ENCODE peak calls at places on chromosomes 3 and 15, in six cellular contexts. M is IMR-90, C is caudate nucleus, N is hepatocyte, U is suprapubic skin, Q is A549. A is an unnamed sample.

GRCh38 chr3:81684739-81685395 is 76.6 kb downstream of the GBE1 start:
- DNase-seq in N (peak), Q (peak), U (no peak), M (peak), C (no peak), A (peak)

GRCh38 chr3:11555211-11555782 is 88.4 kb downstream of the VGLL4 start:
- DNase-seq in Q (no peak), N (no peak), C (no peak), U (peak), M (no peak), A (no peak)

GRCh38 chr3:59559721-59560514 is 510.1 kb upstream of the CFAP20DC start:
- DNase-seq in M (peak), U (no peak), C (no peak), Q (peak), N (peak), A (peak)

GRCh38 chr3:123658118-123658859 is 73.4 kb upstream of the HACD2 start:
- DNase-seq in Q (no peak), N (no peak), C (peak), U (no peak), M (peak), A (peak)

GRCh38 chr3:185825639-185826481 is 1.0 kb upstream of the IGF2BP2 start:
- DNase-seq in C (no peak), N (peak), M (peak), Q (peak), U (peak), A (peak)

GRCh38 chr3:62589078-62589477 is 215.7 kb upstream of the FEZF2 start:
- DNase-seq in U (no peak), N (no peak), Q (no peak), M (no peak), C (no peak), A (no peak)

GRCh38 chr15:28123408-28124023 is 24.4 kb upstream of the OCA2 start:
- DNase-seq in U (no peak), N (peak), M (peak), Q (peak), C (peak), A (peak)

GRCh38 chr15:98952381-98952803 is 55.2 kb downstream of the PGPEP1L start:
- DNase-seq in C (no peak), N (no peak), M (peak), Q (no peak), U (peak), A (peak)

GRCh38 chr3:44442591-44443309 is 34.7 kb downstream of the ZNF445 start:
- DNase-seq in Q (no peak), M (no peak), U (no peak), N (no peak), C (no peak), A (no peak)

GRCh38 chr3:178392553-178392952 is 143.7 kb upstream of the KCNMB2 start:
- DNase-seq in Q (no peak), N (no peak), C (no peak), U (no peak), M (peak), A (peak)

GRCh38 chr15:88748651-88749050 is 54.6 kb upstream of the ACAN start:
- DNase-seq in Q (no peak), N (no peak), U (no peak), M (no peak), C (no peak), A (no peak)

GRCh38 chr15:33489335-33489734 is 178.6 kb downstream of the RYR3 start:
- DNase-seq in M (no peak), N (no peak), U (no peak), C (no peak), Q (no peak), A (no peak)

GRCh38 chr15:49083471-49084284 is 37.4 kb upstream of the SECISBP2L start:
- DNase-seq in N (no peak), M (peak), Q (no peak), U (no peak), C (no peak), A (peak)

GRCh38 chr15:70257573-70258220 is 160.0 kb upstream of the TLE3 start:
- DNase-seq in U (no peak), Q (no peak), C (no peak), N (no peak), M (no peak), A (no peak)

GRCh38 chr15:62125763-62126162 is 39.3 kb downstream of the C2CD4B start:
- DNase-seq in N (peak), U (no peak), C (no peak), Q (peak), M (peak), A (peak)

GRCh38 chr3:4814302-4814903 is 164.8 kb upstream of the BHLHE40 start:
- DNase-seq in Q (no peak), U (no peak), M (no peak), N (no peak), C (peak), A (no peak)

GRCh38 chr3:195566797-195567196 is 16.9 kb downstream of the APOD start:
- DNase-seq in M (no peak), Q (no peak), N (no peak), C (no peak), U (no peak), A (no peak)

GRCh38 chr3:42846682-42847522 is 28.8 kb downstream of the CYP8B1 start:
- DNase-seq in Q (no peak), M (no peak), U (no peak), C (no peak), N (no peak), A (no peak)

GRCh38 chr15:84961114-84961452 is 20.6 kb upstream of the PDE8A start:
- DNase-seq in M (peak), C (no peak), N (peak), U (no peak), Q (no peak), A (peak)

GRCh38 chr15:73851679-73852078 is 21.7 kb upstream of the TBC1D21 start:
- DNase-seq in U (peak), M (peak), Q (peak), C (no peak), N (peak), A (peak)

GRCh38 chr3:166788936-166789335 is 591.2 kb downstream of the ZBBX start:
- DNase-seq in N (no peak), M (no peak), Q (no peak), C (no peak), U (no peak), A (no peak)

GRCh38 chr3:98733055-98733777 is 29.9 kb upstream of the ST3GAL6 start:
- DNase-seq in C (no peak), U (peak), Q (no peak), N (peak), M (no peak), A (peak)

GRCh38 chr3:141410861-141411771 is 42.8 kb downstream of the ZBTB38 start:
- DNase-seq in C (no peak), N (no peak), U (no peak), Q (peak), M (peak), A (peak)
- H3K27ac ChIP-seq in C (peak), N (peak), U (peak), Q (peak), M (peak), A (peak)

GRCh38 chr15:90266485-90266884 is 1.0 kb downstream of the NGRN start:
- DNase-seq in M (peak), N (no peak), U (no peak), Q (no peak), C (no peak), A (peak)

GRCh38 chr15:90266061-90266431 is 574 bp downstream of the NGRN start:
- DNase-seq in N (no peak), Q (peak), U (no peak), C (peak), M (peak), A (peak)

GRCh38 chr15:90268415-90268814 is 2.9 kb downstream of the NGRN start:
- DNase-seq in M (no peak), C (no peak), N (no peak), Q (no peak), U (no peak), A (no peak)

GRCh38 chr15:90271459-90272166 is 6.1 kb downstream of the NGRN start:
- DNase-seq in M (no peak), N (no peak), Q (no peak), C (no peak), U (peak), A (no peak)

GRCh38 chr15:90270502-90271150 is 5.2 kb downstream of the NGRN start:
- DNase-seq in N (no peak), M (no peak), C (no peak), Q (no peak), U (peak), A (no peak)
- H3K27ac ChIP-seq in N (no peak), M (no peak), C (no peak), Q (no peak), U (no peak), A (no peak)

DNA sequence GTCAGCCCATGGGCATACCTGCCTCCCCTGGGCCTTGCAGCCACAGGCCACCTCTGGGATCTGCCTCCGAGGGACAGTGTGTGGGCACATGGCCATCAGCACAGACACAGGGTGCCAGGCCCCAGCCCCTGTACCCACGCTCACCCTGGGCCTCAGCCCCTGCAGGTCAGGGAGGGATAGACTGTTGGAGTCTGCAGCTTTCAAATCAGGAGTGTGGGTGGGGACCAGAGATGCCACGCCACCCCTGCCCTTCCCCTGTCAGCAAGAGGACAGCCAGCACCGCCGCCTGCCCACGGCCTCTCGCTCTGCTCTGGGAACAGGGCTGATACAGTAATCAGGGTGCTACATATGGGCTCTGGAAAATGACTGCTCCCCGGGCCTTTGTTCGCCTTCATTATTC is 72.7 kb downstream of the DNAJB8 start:
- DNase-seq in U (no peak), Q (no peak), M (no peak), C (no peak), N (no peak), A (no peak)
- H3K27ac ChIP-seq in U (no peak), Q (no peak), M (no peak), C (no peak), N (no peak), A (no peak)

GRCh38 chr3:153045150-153045549 is 116.9 kb upstream of the RAP2B start:
- DNase-seq in C (no peak), M (no peak), Q (no peak), N (no peak), U (no peak), A (no peak)

GRCh38 chr3:153042088-153042487 is 119.9 kb upstream of the RAP2B start:
- DNase-seq in Q (no peak), M (no peak), N (no peak), C (no peak), U (no peak), A (no peak)

GRCh38 chr3:153038779-153039178 is 123.2 kb upstream of the RAP2B start:
- DNase-seq in C (no peak), U (no peak), N (peak), Q (peak), M (no peak), A (no peak)

GRCh38 chr3:153038367-153038766 is 123.7 kb upstream of the RAP2B start:
- DNase-seq in M (no peak), N (no peak), U (no peak), Q (no peak), C (no peak), A (no peak)

GRCh38 chr3:153043729-153044314 is 118.2 kb upstream of the RAP2B start:
- DNase-seq in U (no peak), C (no peak), M (peak), Q (no peak), N (no peak), A (peak)
- H3K27ac ChIP-seq in U (no peak), C (no peak), M (no peak), Q (peak), N (no peak), A (no peak)

DNA sequence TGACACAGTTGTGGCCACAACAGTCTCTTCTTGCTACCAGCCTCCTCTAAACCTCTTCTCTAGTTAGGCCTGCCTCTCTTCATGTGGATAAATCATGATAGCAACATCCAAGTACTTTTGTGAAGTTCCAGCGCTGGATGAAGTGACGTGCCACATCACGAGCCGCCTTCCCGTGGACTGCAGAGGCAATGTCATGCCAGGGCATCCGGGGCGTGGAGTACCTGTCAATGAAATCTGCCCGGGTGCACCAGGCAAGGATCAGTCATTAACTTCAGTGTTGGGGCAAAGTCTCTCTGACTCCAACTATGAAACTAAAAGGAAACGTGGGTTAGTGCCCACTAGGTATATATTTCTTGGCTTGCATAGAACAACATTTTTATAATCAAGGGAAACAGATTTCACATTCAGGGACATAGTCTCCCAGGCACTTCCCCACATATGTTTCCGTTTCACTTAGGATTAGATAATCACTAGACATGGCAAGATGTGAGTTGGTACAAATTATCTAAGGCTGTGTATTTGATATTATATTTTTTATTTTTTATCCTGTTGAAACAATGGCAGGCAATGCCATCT is 133.6 kb downstream of the PLD1 start:
- DNase-seq in Q (no peak), M (no peak), C (no peak), U (no peak), N (peak), A (no peak)
- H3K27ac ChIP-seq in Q (no peak), M (no peak), C (no peak), U (no peak), N (no peak), A (no peak)

GRCh38 chr3:53144446-53144845 is 14.2 kb upstream of the RFT1 start:
- DNase-seq in Q (no peak), N (no peak), U (no peak), M (no peak), C (no peak), A (no peak)
- H3K27ac ChIP-seq in Q (no peak), N (no peak), U (no peak), M (no peak), C (no peak), A (no peak)

DNA sequence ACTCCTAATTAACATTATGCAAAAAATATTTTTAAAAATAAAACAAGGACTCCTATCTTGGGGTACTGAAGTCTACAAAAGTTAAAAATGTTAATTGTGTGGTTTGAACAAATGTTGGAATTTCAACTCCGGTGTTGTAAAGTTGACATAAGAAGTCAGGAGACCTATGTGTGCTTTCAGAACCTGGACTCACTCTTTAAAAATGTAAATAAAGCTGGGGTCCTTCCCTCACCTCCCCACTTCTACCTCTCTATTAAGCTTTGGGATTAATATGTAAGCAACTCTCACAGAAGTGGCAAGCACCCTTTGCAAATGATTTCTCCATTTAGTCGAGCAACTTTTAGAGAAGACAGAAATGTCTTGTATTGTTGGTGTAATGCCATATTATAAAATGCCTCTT is 11.9 kb downstream of the MEIS2 start:
- DNase-seq in Q (no peak), C (no peak), U (no peak), M (peak), N (no peak), A (no peak)
- H3K27ac ChIP-seq in Q (no peak), C (no peak), U (no peak), M (no peak), N (no peak), A (no peak)